ENCODE peak calls at places on chromosomes 12 and 14, in six cellular contexts. U is HCT116, X is GM23248, G is neural progenitor cell, L is mammary epithelial cell, C is DND-41. O is an unnamed sample.

GRCh38 chr14:77859934-77860570 is 60.1 kb downstream of the ADCK1 start:
- DNase-seq in U (no peak), X (no peak), G (no peak), L (no peak), C (no peak), O (no peak)

GRCh38 chr12:115261691-115262398 is 577.9 kb upstream of the TBX3 start:
- DNase-seq in U (no peak), X (peak), G (no peak), L (no peak), C (no peak), O (no peak)

GRCh38 chr12:122318607-122319311 is 52.5 kb upstream of the VPS33A start:
- DNase-seq in U (no peak), X (peak), G (no peak), L (no peak), C (no peak), O (peak)

GRCh38 chr14:58643366-58643765 is 5.6 kb downstream of the DACT1 start:
- DNase-seq in U (no peak), X (no peak), G (no peak), L (no peak), C (no peak), O (no peak)

GRCh38 chr12:6471992-6472366 is 1.5 kb upstream of the VAMP1 start:
- DNase-seq in U (no peak), X (peak), G (no peak), L (peak), C (no peak), O (no peak)

GRCh38 chr12:49888461-49889151 is 15.1 kb downstream of the FAIM2 start:
- DNase-seq in U (no peak), X (no peak), G (no peak), L (peak), C (no peak), O (no peak)

GRCh38 chr12:103680591-103681065 is 93.6 kb downstream of the STAB2 start:
- DNase-seq in U (no peak), X (peak), G (no peak), L (no peak), C (no peak), O (peak)

GRCh38 chr12:52119398-52120254 is 40.1 kb downstream of the SMIM41 start:
- DNase-seq in U (peak), X (peak), G (peak), L (no peak), C (peak), O (peak)

GRCh38 chr12:116631619-116632018 is 72.4 kb downstream of the MAP1LC3B2 start:
- DNase-seq in U (no peak), X (no peak), G (no peak), L (peak), C (no peak), O (no peak)

GRCh38 chr12:112420740-112421139 is 2.0 kb downstream of the PTPN11 start:
- DNase-seq in U (no peak), X (no peak), G (no peak), L (no peak), C (no peak), O (no peak)
- H3K4me3 ChIP-seq in U (no peak), X (peak), G (no peak), L (no peak), C (no peak), O (no peak)

DNA sequence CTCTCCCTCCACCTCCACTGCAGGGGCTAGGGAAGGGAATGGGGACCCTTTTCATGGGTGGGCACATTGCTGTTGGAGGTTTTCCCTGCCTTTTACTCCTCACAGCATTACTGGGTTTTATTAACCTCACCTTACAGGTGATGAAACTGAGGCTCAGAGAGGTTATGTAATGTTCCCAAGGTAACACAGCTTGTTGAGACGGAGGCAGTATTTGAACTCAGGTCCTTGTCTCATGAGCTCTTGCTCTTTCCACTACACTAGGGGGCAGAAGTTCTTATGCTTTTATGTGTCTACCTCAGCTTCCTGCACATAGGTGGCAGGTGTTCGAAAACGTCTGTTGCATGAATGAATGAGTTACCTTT is 11.7 kb downstream of the CISTR start:
- DNase-seq in U (no peak), X (no peak), G (no peak), L (no peak), C (no peak), O (no peak)
- TF ChIP-seq EZH2 in U (no peak), X (no peak), G (no peak), L (peak), C (no peak), O (no peak)

GRCh38 chr14:104692261-104692938 is 3.0 kb downstream of the INF2 start:
- DNase-seq in U (no peak), X (no peak), G (no peak), L (no peak), C (no peak), O (no peak)

GRCh38 chr14:104690266-104690711 is 871 bp downstream of the INF2 start:
- DNase-seq in U (no peak), X (peak), G (no peak), L (no peak), C (no peak), O (no peak)

GRCh38 chr14:104689620-104690265 is 325 bp downstream of the INF2 start:
- DNase-seq in U (no peak), X (peak), G (no peak), L (peak), C (peak), O (no peak)

GRCh38 chr14:104691546-104692260 is 2.3 kb downstream of the INF2 start:
- DNase-seq in U (no peak), X (no peak), G (no peak), L (no peak), C (no peak), O (no peak)

GRCh38 chr14:104690861-104691455 is 1.5 kb downstream of the INF2 start:
- DNase-seq in U (no peak), X (no peak), G (no peak), L (no peak), C (no peak), O (no peak)
- H3K27ac ChIP-seq in U (peak), X (no peak), G (no peak), L (peak), C (peak), O (peak)

DNA sequence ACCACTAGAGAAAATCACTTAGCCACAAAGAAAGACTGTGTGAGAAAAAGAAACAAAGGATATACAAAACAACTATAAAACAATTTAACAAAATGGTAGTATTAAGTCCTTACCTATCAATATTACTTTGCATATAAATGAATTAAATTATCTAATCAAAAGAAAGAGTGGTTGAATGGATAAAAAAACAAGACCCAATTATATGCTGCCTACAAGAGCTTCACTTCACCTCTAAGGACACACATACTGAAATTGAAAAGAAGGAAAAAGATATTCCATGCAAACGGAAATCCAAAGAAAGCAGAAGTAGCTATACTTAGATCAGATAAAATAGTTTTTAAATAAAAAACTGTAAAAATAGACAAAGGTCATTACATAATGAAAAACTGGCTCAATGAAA is 134.9 kb upstream of the CCDC196 start:
- DNase-seq in U (no peak), X (no peak), G (no peak), L (no peak), C (no peak), O (no peak)
- H3K4me3 ChIP-seq in U (no peak), X (no peak), G (no peak), L (no peak), C (no peak), O (no peak)

GRCh38 chr12:79690156-79690605 is 583 bp downstream of the PAWR start:
- DNase-seq in U (no peak), X (peak), G (peak), L (no peak), C (no peak), O (peak)
- TF ChIP-seq EZH2 in U (no peak), X (no peak), G (no peak), L (no peak), C (no peak), O (no peak)

GRCh38 chr12:1319215-1319614 is 275.2 kb downstream of the FBXL14 start:
- DNase-seq in U (no peak), X (peak), G (no peak), L (peak), C (no peak), O (no peak)
- H3K27ac ChIP-seq in U (no peak), X (peak), G (peak), L (peak), C (no peak), O (no peak)

GRCh38 chr12:47216150-47216677 is 136.5 kb upstream of the AMIGO2 start:
- DNase-seq in U (no peak), X (no peak), G (no peak), L (no peak), C (peak), O (no peak)
- H3K4me3 ChIP-seq in U (no peak), X (no peak), G (no peak), L (no peak), C (no peak), O (no peak)

DNA sequence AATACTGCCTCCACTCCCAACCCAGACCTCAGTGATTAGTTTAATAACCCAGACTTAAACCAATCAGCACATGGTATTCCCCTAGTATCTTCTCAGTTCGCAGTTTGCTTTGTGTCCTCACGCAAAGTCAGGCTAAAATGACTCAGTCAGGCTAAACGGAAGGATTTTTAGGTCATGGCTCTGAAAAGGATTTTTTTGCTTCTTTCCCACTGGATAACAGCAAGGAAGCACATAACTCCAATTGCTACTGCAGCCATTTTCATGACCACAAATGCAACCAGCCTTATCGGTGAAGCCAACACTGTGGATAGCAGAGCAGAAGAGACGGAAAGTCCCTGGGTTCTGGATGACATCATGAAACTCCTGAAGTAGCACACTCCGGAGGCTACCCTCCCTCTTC is 67.7 kb downstream of the ZC3H14 start:
- DNase-seq in U (no peak), X (peak), G (no peak), L (peak), C (no peak), O (no peak)
- TF ChIP-seq EZH2 in U (no peak), X (no peak), G (no peak), L (no peak), C (no peak), O (no peak)

DNA sequence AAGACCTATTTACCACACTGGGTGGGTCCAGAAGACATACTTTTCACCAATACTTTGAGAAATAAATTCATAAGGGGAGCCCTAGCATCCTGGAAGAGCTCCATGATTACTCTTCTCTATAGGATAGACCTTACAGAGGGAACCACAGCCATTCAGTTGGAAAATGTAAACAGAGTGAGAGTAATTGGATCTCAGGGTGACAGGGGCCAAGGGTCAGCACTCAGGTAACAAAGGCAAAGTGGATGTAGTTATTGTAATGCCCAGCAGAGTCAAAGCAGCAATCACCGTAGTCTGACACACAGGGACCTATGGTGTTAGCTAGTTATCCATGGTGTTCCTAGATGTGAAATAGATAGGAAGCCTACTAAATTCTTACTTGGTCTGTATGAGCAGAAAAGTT is 10.8 kb upstream of the GTF2A1 start:
- DNase-seq in U (no peak), X (no peak), G (peak), L (no peak), C (no peak), O (no peak)
- H3K27ac ChIP-seq in U (no peak), X (no peak), G (no peak), L (no peak), C (no peak), O (no peak)

GRCh38 chr14:23067847-23068791 is 10.8 kb upstream of the CDH24 start:
- DNase-seq in U (no peak), X (peak), G (no peak), L (no peak), C (no peak), O (peak)
- H3K4me3 ChIP-seq in U (no peak), X (peak), G (peak), L (no peak), C (no peak), O (peak)

O was measured in A673.